ENCODE peak calls at places on chromosomes 1 and 21, in four cellular contexts. One of them, this sample, is unnamed.
A peak's percentile ranks its signal among the peaks of the same experiment; 100 is the strongest.

GRCh38 chr1:84598846-84599741 is 24.9 kb upstream of the CTBS start:
- DNase-seq in CD8-positive, alpha-beta T cell: no peak
- DNase-seq in stimulated activated CD4-positive, alpha-beta T cell treated with anti-CD3 and anti-CD28 coated beads, TNF-alpha, amount 100 ng/mL, for 48 hours: no peak
- DNase-seq in neural progenitor cell: no peak
- DNase-seq in this sample: no peak

GRCh38 chr1:214352838-214353237 is 71.9 kb downstream of the SMYD2 start:
- DNase-seq in stimulated activated CD4-positive, alpha-beta T cell treated with anti-CD3 and anti-CD28 coated beads, TNF-alpha, amount 100 ng/mL, for 48 hours: no peak
- DNase-seq in neural progenitor cell: no peak
- DNase-seq in CD8-positive, alpha-beta T cell: no peak
- DNase-seq in this sample: no peak

GRCh38 chr1:227058321-227058751 is 118.2 kb downstream of the COQ8A start:
- DNase-seq in CD8-positive, alpha-beta T cell: no peak
- DNase-seq in neural progenitor cell: no peak
- DNase-seq in stimulated activated CD4-positive, alpha-beta T cell treated with anti-CD3 and anti-CD28 coated beads, TNF-alpha, amount 100 ng/mL, for 48 hours: no peak
- DNase-seq in this sample: no peak

GRCh38 chr1:152141971-152142584 is 16.9 kb downstream of the RPTN start:
- DNase-seq in neural progenitor cell: peak; percentile 31
- DNase-seq in CD8-positive, alpha-beta T cell: no peak
- DNase-seq in stimulated activated CD4-positive, alpha-beta T cell treated with anti-CD3 and anti-CD28 coated beads, TNF-alpha, amount 100 ng/mL, for 48 hours: peak; percentile 7
- DNase-seq in this sample: peak; percentile 51

GRCh38 chr1:204295666-204296065 is 64.1 kb downstream of the PLEKHA6 start:
- DNase-seq in CD8-positive, alpha-beta T cell: no peak
- DNase-seq in neural progenitor cell: no peak
- DNase-seq in stimulated activated CD4-positive, alpha-beta T cell treated with anti-CD3 and anti-CD28 coated beads, TNF-alpha, amount 100 ng/mL, for 48 hours: no peak
- DNase-seq in this sample: no peak

GRCh38 chr1:179091691-179092165 is 9.9 kb downstream of the TOR3A start:
- DNase-seq in stimulated activated CD4-positive, alpha-beta T cell treated with anti-CD3 and anti-CD28 coated beads, TNF-alpha, amount 100 ng/mL, for 48 hours: no peak
- DNase-seq in neural progenitor cell: no peak
- DNase-seq in CD8-positive, alpha-beta T cell: no peak
- DNase-seq in this sample: no peak

GRCh38 chr1:39178541-39179431 is 25.7 kb upstream of the MACF1 start:
- DNase-seq in CD8-positive, alpha-beta T cell: no peak
- DNase-seq in neural progenitor cell: peak; percentile 48
- DNase-seq in stimulated activated CD4-positive, alpha-beta T cell treated with anti-CD3 and anti-CD28 coated beads, TNF-alpha, amount 100 ng/mL, for 48 hours: no peak
- DNase-seq in this sample: no peak

GRCh38 chr21:25837545-25838263 is 102.9 kb downstream of the GABPA start:
- DNase-seq in stimulated activated CD4-positive, alpha-beta T cell treated with anti-CD3 and anti-CD28 coated beads, TNF-alpha, amount 100 ng/mL, for 48 hours: no peak
- DNase-seq in neural progenitor cell: no peak
- DNase-seq in CD8-positive, alpha-beta T cell: no peak
- DNase-seq in this sample: no peak

GRCh38 chr1:200989337-200989736 is 34.2 kb downstream of the KIF21B start:
- DNase-seq in CD8-positive, alpha-beta T cell: no peak
- DNase-seq in neural progenitor cell: no peak
- DNase-seq in stimulated activated CD4-positive, alpha-beta T cell treated with anti-CD3 and anti-CD28 coated beads, TNF-alpha, amount 100 ng/mL, for 48 hours: no peak
- DNase-seq in this sample: no peak

GRCh38 chr1:91065337-91065736 is 43.5 kb upstream of the ZNF644 start:
- DNase-seq in stimulated activated CD4-positive, alpha-beta T cell treated with anti-CD3 and anti-CD28 coated beads, TNF-alpha, amount 100 ng/mL, for 48 hours: no peak
- DNase-seq in CD8-positive, alpha-beta T cell: no peak
- DNase-seq in neural progenitor cell: no peak
- DNase-seq in this sample: no peak

GRCh38 chr1:161357073-161357472 is 10.6 kb downstream of the CFAP126 start:
- DNase-seq in stimulated activated CD4-positive, alpha-beta T cell treated with anti-CD3 and anti-CD28 coated beads, TNF-alpha, amount 100 ng/mL, for 48 hours: no peak
- DNase-seq in CD8-positive, alpha-beta T cell: no peak
- DNase-seq in neural progenitor cell: no peak
- DNase-seq in this sample: no peak

GRCh38 chr1:147600119-147601111 is 59.1 kb downstream of the BCL9 start:
- DNase-seq in CD8-positive, alpha-beta T cell: no peak
- DNase-seq in stimulated activated CD4-positive, alpha-beta T cell treated with anti-CD3 and anti-CD28 coated beads, TNF-alpha, amount 100 ng/mL, for 48 hours: peak; percentile 17
- DNase-seq in neural progenitor cell: no peak
- DNase-seq in this sample: no peak

GRCh38 chr1:39474810-39475209 is 16.6 kb upstream of the BMP8A start:
- DNase-seq in CD8-positive, alpha-beta T cell: no peak
- DNase-seq in stimulated activated CD4-positive, alpha-beta T cell treated with anti-CD3 and anti-CD28 coated beads, TNF-alpha, amount 100 ng/mL, for 48 hours: no peak
- DNase-seq in neural progenitor cell: no peak
- DNase-seq in this sample: no peak

GRCh38 chr21:25283720-25284119 is 323.6 kb downstream of the MRPL39 start:
- DNase-seq in neural progenitor cell: peak; percentile 63
- DNase-seq in stimulated activated CD4-positive, alpha-beta T cell treated with anti-CD3 and anti-CD28 coated beads, TNF-alpha, amount 100 ng/mL, for 48 hours: no peak
- DNase-seq in CD8-positive, alpha-beta T cell: no peak
- DNase-seq in this sample: no peak

GRCh38 chr1:48019714-48020315 is 22.6 kb upstream of the TRABD2B start:
- DNase-seq in CD8-positive, alpha-beta T cell: no peak
- DNase-seq in stimulated activated CD4-positive, alpha-beta T cell treated with anti-CD3 and anti-CD28 coated beads, TNF-alpha, amount 100 ng/mL, for 48 hours: no peak
- DNase-seq in neural progenitor cell: no peak
- DNase-seq in this sample: no peak

GRCh38 chr1:180981596-180982387 is 40.9 kb downstream of the STX6 start:
- DNase-seq in CD8-positive, alpha-beta T cell: peak; percentile 43
- DNase-seq in neural progenitor cell: peak; percentile 48
- DNase-seq in stimulated activated CD4-positive, alpha-beta T cell treated with anti-CD3 and anti-CD28 coated beads, TNF-alpha, amount 100 ng/mL, for 48 hours: peak; percentile 21
- DNase-seq in this sample: no peak

GRCh38 chr21:35332841-35333426 is 283.8 kb upstream of the RUNX1 start:
- DNase-seq in stimulated activated CD4-positive, alpha-beta T cell treated with anti-CD3 and anti-CD28 coated beads, TNF-alpha, amount 100 ng/mL, for 48 hours: no peak
- DNase-seq in CD8-positive, alpha-beta T cell: no peak
- DNase-seq in neural progenitor cell: no peak
- DNase-seq in this sample: no peak

GRCh38 chr21:26849428-26850115 is 4.4 kb upstream of the ADAMTS1 start:
- DNase-seq in CD8-positive, alpha-beta T cell: no peak
- DNase-seq in stimulated activated CD4-positive, alpha-beta T cell treated with anti-CD3 and anti-CD28 coated beads, TNF-alpha, amount 100 ng/mL, for 48 hours: no peak
- DNase-seq in neural progenitor cell: peak; percentile 74
- DNase-seq in this sample: peak; percentile 70

GRCh38 chr1:224182057-224182865 is 779 bp upstream of the DEGS1 start:
- DNase-seq in CD8-positive, alpha-beta T cell: peak; percentile 38
- DNase-seq in stimulated activated CD4-positive, alpha-beta T cell treated with anti-CD3 and anti-CD28 coated beads, TNF-alpha, amount 100 ng/mL, for 48 hours: no peak
- DNase-seq in neural progenitor cell: no peak
- DNase-seq in this sample: peak; percentile 80

GRCh38 chr1:32972814-32973428 is 8.3 kb upstream of the RNF19B start:
- DNase-seq in CD8-positive, alpha-beta T cell: no peak
- DNase-seq in neural progenitor cell: peak; percentile 91
- DNase-seq in stimulated activated CD4-positive, alpha-beta T cell treated with anti-CD3 and anti-CD28 coated beads, TNF-alpha, amount 100 ng/mL, for 48 hours: no peak
- DNase-seq in this sample: peak; percentile 85

GRCh38 chr1:63813829-63814277 is 40.0 kb downstream of the ROR1 start:
- DNase-seq in CD8-positive, alpha-beta T cell: no peak
- DNase-seq in neural progenitor cell: no peak
- DNase-seq in stimulated activated CD4-positive, alpha-beta T cell treated with anti-CD3 and anti-CD28 coated beads, TNF-alpha, amount 100 ng/mL, for 48 hours: no peak
- DNase-seq in this sample: no peak

GRCh38 chr1:45275054-45275453 is 51.6 kb upstream of the HPDL start:
- DNase-seq in stimulated activated CD4-positive, alpha-beta T cell treated with anti-CD3 and anti-CD28 coated beads, TNF-alpha, amount 100 ng/mL, for 48 hours: no peak
- DNase-seq in neural progenitor cell: peak; percentile 20
- DNase-seq in CD8-positive, alpha-beta T cell: no peak
- DNase-seq in this sample: no peak

GRCh38 chr1:31669786-31670582 is 25.3 kb upstream of the PEF1 start:
- DNase-seq in neural progenitor cell: peak; percentile 34
- DNase-seq in stimulated activated CD4-positive, alpha-beta T cell treated with anti-CD3 and anti-CD28 coated beads, TNF-alpha, amount 100 ng/mL, for 48 hours: no peak
- DNase-seq in CD8-positive, alpha-beta T cell: peak; percentile 47
- DNase-seq in this sample: peak; percentile 99